ENCODE peak calls at places on chromosomes 13 and 19, in five cellular contexts. V is hepatocyte, P is H9, W is heart left ventricle, D is mesendoderm. J is an unnamed sample.
A peak's percentile ranks its signal among the peaks of the same experiment; 100 is the strongest.

GRCh38 chr13:85970727-85971126 is 171.5 kb upstream of the SLITRK6 start:
- DNase-seq in P (no peak), D (no peak), W (no peak), V (no peak), J (no peak)

GRCh38 chr13:93151277-93151676 is 75.3 kb upstream of the GPC6 start:
- DNase-seq in P (no peak), D (no peak), W (no peak), V (no peak), J (no peak)

GRCh38 chr13:30274083-30274482 is 33.3 kb downstream of the KATNAL1 start:
- DNase-seq in V (no peak), D (no peak), P (no peak), W (no peak), J (no peak)

GRCh38 chr13:51451467-51452390 is 1.1 kb downstream of the INTS6 start:
- DNase-seq in P (peak; percentile 78), D (peak; percentile 90), W (peak; percentile 93), V (peak; percentile 87), J (peak; percentile 64)

GRCh38 chr19:5265260-5265659 is 75.4 kb downstream of the PTPRS start:
- DNase-seq in D (no peak), V (no peak), P (no peak), W (no peak), J (no peak)

GRCh38 chr13:48859168-48860105 is 116.3 kb upstream of the FNDC3A start:
- DNase-seq in W (no peak), P (peak; percentile 49), D (peak; percentile 85), V (peak; percentile 60), J (no peak)

GRCh38 chr19:39970674-39971379 is at the start of gene PSMC4:
- DNase-seq in P (peak; percentile 99), W (peak; percentile 99), V (peak; percentile 99), D (peak; percentile 100), J (peak; percentile 98)

GRCh38 chr19:50293263-50294004 is 35.7 kb downstream of the KCNC3 start:
- DNase-seq in P (peak; percentile 52), W (no peak), V (no peak), D (no peak), J (no peak)

GRCh38 chr13:48902421-48902820 is 73.3 kb upstream of the FNDC3A start:
- DNase-seq in V (peak; percentile 27), W (no peak), D (peak; percentile 72), P (peak; percentile 41), J (no peak)

GRCh38 chr13:22489771-22490170 is 691.0 kb upstream of the SGCG start:
- DNase-seq in P (no peak), V (no peak), W (no peak), D (no peak), J (no peak)

GRCh38 chr19:6495947-6496346 is 6.2 kb downstream of the TUBB4A start:
- DNase-seq in V (no peak), W (no peak), D (no peak), P (no peak), J (no peak)

GRCh38 chr13:51585696-51586095 is 1.4 kb downstream of the WDFY2 start:
- DNase-seq in V (no peak), D (no peak), P (no peak), W (no peak), J (no peak)

GRCh38 chr13:34044041-34044440 is 226.1 kb downstream of the RFC3 start:
- DNase-seq in D (peak; percentile 69), P (no peak), V (no peak), W (no peak), J (no peak)

GRCh38 chr13:27082325-27082724 is 89.3 kb downstream of the USP12 start:
- DNase-seq in W (no peak), V (no peak), D (no peak), P (no peak), J (no peak)

GRCh38 chr13:30848332-30849027 is 57.6 kb upstream of the MEDAG start:
- DNase-seq in V (no peak), P (no peak), W (no peak), D (no peak), J (no peak)

GRCh38 chr19:13022859-13023636 is 27.8 kb downstream of the NFIX start:
- DNase-seq in D (peak; percentile 50), W (peak; percentile 89), P (peak; percentile 64), V (peak; percentile 78), J (no peak)

GRCh38 chr13:21060063-21060826 is 1.1 kb downstream of the LATS2 start:
- DNase-seq in D (peak; percentile 77), V (peak; percentile 72), W (peak; percentile 76), P (no peak), J (no peak)

GRCh38 chr19:48152552-48152951 is 17.6 kb downstream of the LIG1 start:
- DNase-seq in D (peak; percentile 57), V (peak; percentile 61), W (no peak), P (peak; percentile 50), J (peak; percentile 26)

GRCh38 chr13:45337803-45338202 is 3.2 kb downstream of the TPT1 start:
- DNase-seq in P (no peak), V (no peak), D (no peak), W (no peak), J (no peak)

GRCh38 chr13:39602614-39603366 is at the start of gene LHFPL6:
- DNase-seq in D (peak; percentile 90), W (peak; percentile 94), V (peak; percentile 87), P (peak; percentile 72), J (peak; percentile 16)

GRCh38 chr13:39605677-39606320 is 2.8 kb upstream of the LHFPL6 start:
- DNase-seq in P (no peak), W (no peak), D (peak; percentile 61), V (no peak), J (no peak)

GRCh38 chr13:39603424-39603947 is 493 bp upstream of the LHFPL6 start:
- DNase-seq in V (peak; percentile 35), D (peak; percentile 72), W (no peak), P (peak; percentile 41), J (no peak)

GRCh38 chr13:39602277-39602613 is 748 bp downstream of the LHFPL6 start:
- DNase-seq in W (no peak), D (no peak), V (no peak), P (no peak), J (no peak)

DNA sequence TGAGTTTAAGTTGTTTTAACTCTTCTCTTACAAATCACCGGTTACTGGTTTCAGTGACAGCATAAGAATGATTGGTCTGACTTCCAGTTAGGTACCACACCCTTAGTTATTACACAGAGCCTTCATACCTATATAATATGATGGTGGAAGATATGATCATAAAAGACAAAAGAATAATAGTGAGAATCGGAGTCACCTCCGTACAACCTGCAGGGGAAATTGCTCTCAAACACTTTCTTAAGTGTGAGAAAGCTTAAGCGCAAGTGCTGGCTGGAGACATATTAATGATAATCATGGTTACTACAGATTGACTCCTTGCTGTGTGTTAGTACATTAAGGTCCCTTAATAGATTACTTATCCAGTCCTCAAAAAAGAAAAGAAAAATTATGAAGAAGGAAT is 1.7 kb upstream of the LHFPL6 start:
- DNase-seq in V (no peak), D (no peak), W (no peak), P (no peak), J (no peak)
- H3K27me3 ChIP-seq in V (peaks cover 24% of the 10 kb centered on the region), D (no peaks in the 10 kb centered on the region), W (peaks cover 15% of the 10 kb centered on the region), P (peaks cover 3% of the 10 kb centered on the region), J (peaks cover 25% of the 10 kb centered on the region)

DNA sequence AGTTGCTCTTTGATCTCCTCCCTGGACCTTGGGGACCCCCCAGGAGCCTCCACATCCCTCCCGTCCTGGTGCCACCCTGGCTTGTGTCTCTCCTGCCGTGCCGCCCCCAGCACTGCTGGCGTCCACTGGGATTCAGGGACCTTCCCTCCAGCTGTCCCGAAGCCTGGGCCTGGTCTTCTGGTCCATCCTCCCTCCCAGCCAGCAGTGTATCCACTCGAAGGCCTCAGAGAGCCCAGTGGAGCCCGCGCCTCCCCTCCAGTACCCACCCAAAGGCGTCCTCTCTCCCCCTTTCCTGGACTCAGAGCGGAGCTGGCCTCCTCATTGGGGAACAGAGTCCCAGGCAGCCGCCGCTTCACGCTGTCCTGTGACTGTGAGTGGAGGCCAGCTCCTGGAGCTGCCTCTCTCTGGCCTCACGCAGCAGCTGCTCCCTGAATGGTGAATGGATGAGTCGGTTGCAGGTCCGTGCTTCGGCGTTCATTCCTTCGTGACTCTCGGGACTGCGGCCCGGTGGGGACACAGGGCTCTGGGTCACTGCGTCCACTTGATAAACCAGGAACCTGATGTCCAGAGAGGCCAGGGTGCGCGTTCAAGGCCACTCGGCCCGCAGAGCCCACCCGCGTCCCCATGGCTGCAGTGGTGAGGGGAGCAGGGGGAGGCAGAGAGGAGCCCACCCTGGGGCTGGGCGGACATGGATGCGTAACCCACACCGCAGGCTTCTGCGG is 12.0 kb downstream of the ONECUT3 start:
- DNase-seq in D (no peak), V (no peak), P (no peak), W (no peak), J (no peak)
- H3K27me3 ChIP-seq in D (peaks cover 63% of the 10 kb centered on the region), V (peaks cover 96% of the 10 kb centered on the region), P (peaks cover 76% of the 10 kb centered on the region), W (peaks cover 91% of the 10 kb centered on the region), J (peaks cover 85% of the 10 kb centered on the region)

GRCh38 chr19:11265177-11265784 is 3.0 kb upstream of the DOCK6 start:
- DNase-seq in W (no peak), D (no peak), V (no peak), P (no peak), J (no peak)
- H3K27me3 ChIP-seq in W (peaks cover 10% of the 10 kb centered on the region), D (no peaks in the 10 kb centered on the region), V (no peaks in the 10 kb centered on the region), P (no peaks in the 10 kb centered on the region), J (peaks cover 26% of the 10 kb centered on the region)

GRCh38 chr19:33221641-33222040 is 4.0 kb downstream of the SLC7A10 start:
- DNase-seq in D (no peak), W (no peak), V (no peak), P (no peak), J (no peak)
- H3K27me3 ChIP-seq in D (peaks cover 7% of the 10 kb centered on the region), W (peaks cover 48% of the 10 kb centered on the region), V (peaks cover 26% of the 10 kb centered on the region), P (peaks cover 17% of the 10 kb centered on the region), J (peaks cover 24% of the 10 kb centered on the region)

GRCh38 chr19:35729763-35730162 is 12.0 kb downstream of the KMT2B start:
- DNase-seq in W (no peak), V (no peak), P (no peak), D (no peak), J (no peak)
- H3K27me3 ChIP-seq in W (no peaks in the 10 kb centered on the region), V (no peaks in the 10 kb centered on the region), P (no peaks in the 10 kb centered on the region), D (no peaks in the 10 kb centered on the region), J (no peaks in the 10 kb centered on the region)

GRCh38 chr19:293436-294110 is 2.4 kb upstream of the PLPP2 start:
- DNase-seq in V (no peak), W (peak; percentile 51), P (no peak), D (no peak), J (no peak)
- H3K27me3 ChIP-seq in V (peaks cover 32% of the 10 kb centered on the region), W (peaks cover 53% of the 10 kb centered on the region), P (no peaks in the 10 kb centered on the region), D (no peaks in the 10 kb centered on the region), J (peaks cover 15% of the 10 kb centered on the region)

DNA sequence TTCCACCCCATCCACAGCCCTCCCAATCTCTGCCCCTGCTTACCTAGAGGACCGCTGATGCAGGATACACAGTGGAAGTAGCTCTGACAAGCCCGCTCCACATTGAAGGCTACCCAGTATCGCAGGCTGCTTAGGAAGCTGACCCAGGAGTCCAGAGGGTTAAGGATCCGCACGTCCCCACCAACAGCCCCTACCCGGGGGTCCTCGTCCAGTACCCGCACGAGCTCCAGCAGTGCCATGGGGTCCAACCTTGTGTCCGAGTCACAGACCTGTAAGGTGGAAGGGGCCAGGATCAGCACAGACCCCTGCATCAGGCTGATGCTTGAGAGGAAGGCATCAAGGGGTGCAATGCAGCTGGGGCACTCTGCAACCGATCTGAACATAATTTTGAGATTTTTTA is 6.9 kb downstream of the HAS1 start:
- DNase-seq in P (no peak), D (no peak), V (no peak), W (no peak), J (no peak)
- H3K27me3 ChIP-seq in P (peaks cover 6% of the 10 kb centered on the region), D (peaks cover 6% of the 10 kb centered on the region), V (peaks cover 46% of the 10 kb centered on the region), W (peaks cover 41% of the 10 kb centered on the region), J (no peaks in the 10 kb centered on the region)

J was measured in effector memory CD4-positive, alpha-beta T cell.